ENCODE peak calls at places on chromosomes 7 and 10, in four cellular contexts. Y is thoracic aorta; X is NCI-H1105 treated with DMSO at 0.1 percent for 48 hours; F is stimulated activated CD4-positive, alpha-beta T cell treated with anti-CD3 and anti-CD28 coated beads, Interleukin-4, amount 100 ng/mL, for 1 hour. L is an unnamed sample.

GRCh38 chr10:662686-663465 is 26.6 kb downstream of the DIP2C start:
- DNase-seq in F (no peak), X (no peak), Y (no peak), L (no peak)

GRCh38 chr10:76717141-76717540 is 920.5 kb downstream of the KCNMA1 start:
- DNase-seq in Y (no peak), F (no peak), X (no peak), L (no peak)

GRCh38 chr10:58266003-58266825 is 1.5 kb downstream of the IPMK start:
- DNase-seq in X (no peak), Y (no peak), F (no peak), L (no peak)

GRCh38 chr10:94219829-94220228 is 142.9 kb downstream of the NOC3L start:
- DNase-seq in X (no peak), F (no peak), Y (no peak), L (no peak)

GRCh38 chr7:151087247-151088018 is 1.2 kb downstream of the AGAP3 start:
- DNase-seq in F (peak), Y (no peak), X (peak), L (no peak)

GRCh38 chr7:158183431-158183830 is 404.2 kb downstream of the PTPRN2 start:
- DNase-seq in X (no peak), Y (no peak), F (no peak), L (no peak)

GRCh38 chr10:124227306-124228016 is 134.1 kb upstream of the CHST15 start:
- DNase-seq in F (no peak), X (no peak), Y (no peak), L (no peak)

GRCh38 chr10:90062786-90063185 is 361.4 kb downstream of the KIF20B start:
- DNase-seq in F (no peak), X (no peak), Y (no peak), L (no peak)

GRCh38 chr7:120841608-120842007 is 16.3 kb downstream of the TSPAN12 start:
- DNase-seq in X (no peak), Y (no peak), F (no peak), L (no peak)

GRCh38 chr10:67665491-67665890 is 30.5 kb downstream of the CTNNA3 start:
- DNase-seq in Y (no peak), F (no peak), X (no peak), L (no peak)

GRCh38 chr7:129792721-129793120 is 160.0 kb downstream of the UBE2H start:
- DNase-seq in X (no peak), F (no peak), Y (no peak), L (peak)

GRCh38 chr7:101123703-101124068 is 3.2 kb upstream of the SERPINE1 start:
- DNase-seq in Y (no peak), X (no peak), F (no peak), L (no peak)